ENCODE peak calls at places on chromosomes 11 and 22, in seven cellular contexts. K is testis; C is pancreas; J is mucosa of descending colon; V is psoas muscle; D is naive thymus-derived CD4-positive, alpha-beta T cell; U is upper lobe of left lung. M is an unnamed sample.
A peak's percentile ranks its signal among the peaks of the same experiment; 100 is the strongest.

GRCh38 chr11:60880635-60881282 is 13.4 kb downstream of the ZP1 start:
- DNase-seq in D (no peak), C (no peak), J (peak; percentile 7), U (no peak), K (peak; percentile 34), V (no peak), M (no peak)

GRCh38 chr11:113675003-113675471 is 31.1 kb downstream of the TMPRSS5 start:
- DNase-seq in V (no peak), J (no peak), U (no peak), D (no peak), C (no peak), K (no peak), M (no peak)

GRCh38 chr11:27914080-27914479 is 193.9 kb downstream of the KIF18A start:
- DNase-seq in D (no peak), C (no peak), K (no peak), J (no peak), V (no peak), U (no peak), M (no peak)

GRCh38 chr22:33909075-33909458 is 11.2 kb downstream of the LARGE1 start:
- DNase-seq in V (no peak), C (no peak), J (no peak), K (no peak), D (no peak), U (no peak), M (no peak)

GRCh38 chr11:78586452-78587046 is 11.9 kb upstream of the NARS2 start:
- DNase-seq in V (no peak), J (no peak), D (no peak), K (no peak), C (no peak), U (no peak), M (peak; percentile 29)

GRCh38 chr22:32024791-32025190 is 18.3 kb upstream of the SLC5A1 start:
- DNase-seq in J (no peak), U (no peak), D (no peak), C (no peak), V (no peak), K (no peak), M (no peak)

GRCh38 chr11:69918231-69918937 is 99.2 kb upstream of the FGF3 start:
- DNase-seq in D (no peak), U (peak; percentile 63), C (peak; percentile 59), V (peak; percentile 61), J (peak; percentile 37), K (no peak), M (no peak)

GRCh38 chr11:111429066-111429506 is 50.0 kb upstream of the POU2AF1 start:
- DNase-seq in K (peak; percentile 75), C (peak; percentile 71), J (no peak), D (peak; percentile 66), V (peak; percentile 51), U (no peak), M (peak; percentile 81)

GRCh38 chr22:44024288-44024908 is at the start of gene PARVB:
- DNase-seq in U (peak; percentile 91), J (peak; percentile 65), K (peak; percentile 55), C (peak; percentile 65), V (peak; percentile 47), D (peak; percentile 52), M (no peak)

GRCh38 chr11:30254307-30255298 is 23.8 kb downstream of the FSHB start:
- DNase-seq in J (no peak), K (no peak), V (no peak), C (no peak), U (no peak), D (no peak), M (no peak)

GRCh38 chr11:2534131-2534956 is 89.5 kb downstream of the KCNQ1 start:
- DNase-seq in V (peak; percentile 25), J (peak; percentile 49), C (peak; percentile 57), D (no peak), K (no peak), U (no peak), M (no peak)

GRCh38 chr11:849951-850776 is 7.5 kb downstream of the TSPAN4 start:
- DNase-seq in J (no peak), D (no peak), C (no peak), U (peak; percentile 86), K (no peak), V (no peak), M (no peak)

GRCh38 chr11:108278546-108278945 is 55.7 kb downstream of the ATM start:
- DNase-seq in C (no peak), V (no peak), D (no peak), J (no peak), U (no peak), K (no peak), M (no peak)

GRCh38 chr22:39490966-39491680 is 11.0 kb upstream of the MIEF1 start:
- DNase-seq in U (no peak), D (no peak), V (no peak), K (no peak), J (peak; percentile 45), C (no peak), M (no peak)

GRCh38 chr22:50656122-50657070 is 16.2 kb upstream of the SHANK3 start:
- DNase-seq in D (no peak), K (no peak), V (peak; percentile 37), J (no peak), U (no peak), C (no peak), M (no peak)

GRCh38 chr22:40668611-40669390 is 10.5 kb upstream of the MCHR1 start:
- DNase-seq in C (no peak), J (no peak), D (no peak), K (no peak), U (no peak), V (no peak), M (no peak)

GRCh38 chr11:119169272-119169719 is 771 bp downstream of the NLRX1 start:
- DNase-seq in K (no peak), J (no peak), U (peak; percentile 83), D (peak; percentile 51), V (peak; percentile 55), C (no peak), M (no peak)

GRCh38 chr22:30232716-30233218 is 13.8 kb downstream of the LIF start:
- DNase-seq in C (no peak), V (no peak), J (no peak), K (no peak), D (no peak), U (no peak), M (no peak)

GRCh38 chr11:2807276-2807681 is 78.3 kb downstream of the CDKN1C start:
- DNase-seq in J (peak; percentile 67), C (peak; percentile 83), V (peak; percentile 80), K (peak; percentile 78), U (peak; percentile 97), D (no peak), M (no peak)

GRCh38 chr11:34028407-34028804 is 23.1 kb upstream of the CAPRIN1 start:
- DNase-seq in K (no peak), V (peak; percentile 23), U (no peak), C (peak; percentile 59), J (no peak), D (no peak), M (no peak)

GRCh38 chr11:65551572-65552398 is 6.4 kb downstream of the LTBP3 start:
- DNase-seq in U (peak; percentile 94), K (peak; percentile 72), D (peak; percentile 62), J (peak; percentile 87), C (peak; percentile 87), V (no peak), M (peak; percentile 94)

GRCh38 chr11:96257972-96258951 is 84.7 kb downstream of the MAML2 start:
- DNase-seq in D (peak; percentile 30), U (no peak), J (no peak), C (no peak), K (no peak), V (no peak), M (peak; percentile 66)

GRCh38 chr11:8814209-8814922 is 96.6 kb upstream of the AKIP1 start:
- DNase-seq in K (no peak), U (no peak), D (no peak), V (no peak), C (no peak), J (no peak), M (peak; percentile 73)

GRCh38 chr11:38683484-38683883 is 2085.4 kb upstream of the RAG2 start:
- DNase-seq in C (no peak), J (no peak), U (no peak), K (no peak), D (no peak), V (no peak), M (no peak)

GRCh38 chr11:38680746-38681145 is 2082.7 kb upstream of the RAG2 start:
- DNase-seq in C (no peak), K (no peak), J (no peak), D (no peak), V (no peak), U (no peak), M (no peak)

DNA sequence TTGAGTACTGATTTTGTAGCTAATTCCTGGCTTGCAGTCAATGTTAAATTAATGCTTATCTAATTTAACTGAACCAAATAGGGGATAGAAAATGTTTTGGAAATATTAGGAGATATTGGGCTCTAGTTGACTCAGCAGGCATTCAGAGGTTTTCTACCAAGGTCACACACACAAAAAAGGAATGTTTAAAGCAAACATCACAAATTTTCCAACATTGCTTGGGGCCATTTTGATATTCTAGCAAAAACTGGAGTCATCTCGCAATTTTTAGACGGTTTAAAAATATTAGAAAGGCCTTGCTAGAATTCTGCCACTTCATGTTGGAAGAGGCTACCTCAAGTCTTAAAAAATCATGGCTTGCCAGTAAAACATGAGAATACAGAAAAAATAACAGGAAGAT is 2082.1 kb upstream of the RAG2 start:
- DNase-seq in J (no peak), U (no peak), C (no peak), D (no peak), V (no peak), K (no peak), M (no peak)
- H3K4me3 ChIP-seq in J (no peak overlapping the region), U (no peak overlapping the region), C (no peak overlapping the region), D (no peak overlapping the region), V (no peak overlapping the region), K (no peak overlapping the region), M (no peak overlapping the region)

GRCh38 chr11:64358907-64359711 is at the start of gene RPS6KA4:
- DNase-seq in V (peak; percentile 71), J (peak; percentile 72), C (peak; percentile 87), D (peak; percentile 79), K (peak; percentile 58), U (peak; percentile 94), M (no peak)

GRCh38 chr11:64358536-64358906 is 441 bp upstream of the RPS6KA4 start:
- DNase-seq in V (no peak), J (peak; percentile 66), D (no peak), K (no peak), C (no peak), U (no peak), M (no peak)

GRCh38 chr11:64360403-64360980 is 1.5 kb downstream of the RPS6KA4 start:
- DNase-seq in J (no peak), K (no peak), U (no peak), D (no peak), C (no peak), V (no peak), M (no peak)

GRCh38 chr11:64361659-64362058 is 2.7 kb downstream of the RPS6KA4 start:
- DNase-seq in J (no peak), C (no peak), K (no peak), V (no peak), D (no peak), U (peak; percentile 81), M (no peak)

GRCh38 chr11:64359712-64360402 is 895 bp downstream of the RPS6KA4 start:
- DNase-seq in C (no peak), K (no peak), V (no peak), J (peak; percentile 69), U (peak; percentile 88), D (peak; percentile 40), M (no peak)
- H3K4me3 ChIP-seq in C (peak overlapping the region; percentile 60), K (peak overlapping the region; percentile 69), V (peak overlapping the region; percentile 95), J (no peak overlapping the region), U (peak overlapping the region; percentile 99), D (peak overlapping the region; percentile 60), M (peak overlapping the region; percentile 83)

GRCh38 chr11:105609341-105609781 is 512 bp upstream of the GRIA4 start:
- DNase-seq in U (no peak), K (peak; percentile 17), J (no peak), V (no peak), C (peak; percentile 29), D (no peak), M (peak; percentile 17)
- H3K4me3 ChIP-seq in U (peak overlapping the region; percentile 43), K (no peak overlapping the region), J (no peak overlapping the region), V (no peak overlapping the region), C (peak overlapping the region; percentile 28), D (no peak overlapping the region), M (no peak overlapping the region)

GRCh38 chr11:12693075-12693473 is 18.9 kb downstream of the TEAD1 start:
- DNase-seq in K (no peak), U (no peak), V (no peak), C (no peak), D (no peak), J (no peak), M (no peak)
- H3K4me3 ChIP-seq in K (no peak overlapping the region), U (no peak overlapping the region), V (peak overlapping the region; percentile 55), C (no peak overlapping the region), D (no peak overlapping the region), J (no peak overlapping the region), M (no peak overlapping the region)

M was measured in Jurkat, Clone E6-1.